ENCODE peak calls at places on chromosomes 1 and 21, in eight cellular contexts. One of them, this sample, is unnamed.

GRCh38 chr1:3501856-3502665 is 47.6 kb downstream of the ARHGEF16 start:
- DNase-seq in lung: peak; percentile 56
- DNase-seq in Peyer's patch: peak; percentile 67
- DNase-seq in neural crest cell: peak; percentile 67
- DNase-seq in MCF 10A: peak; percentile 34
- DNase-seq in astrocyte: peak; percentile 28
- DNase-seq in BJ: no peak
- DNase-seq in MM.1S: no peak
- DNase-seq in this sample: peak; percentile 39

GRCh38 chr21:39781331-39781730 is 36.3 kb downstream of the IGSF5 start:
- DNase-seq in lung: no peak
- DNase-seq in Peyer's patch: no peak
- DNase-seq in neural crest cell: no peak
- DNase-seq in MCF 10A: peak; percentile 1
- DNase-seq in astrocyte: no peak
- DNase-seq in BJ: no peak
- DNase-seq in MM.1S: no peak
- DNase-seq in this sample: no peak

GRCh38 chr1:66244429-66244828 is 289.5 kb upstream of the SGIP1 start:
- DNase-seq in lung: no peak
- DNase-seq in Peyer's patch: no peak
- DNase-seq in neural crest cell: peak; percentile 8
- DNase-seq in MCF 10A: peak; percentile 47
- DNase-seq in astrocyte: no peak
- DNase-seq in BJ: no peak
- DNase-seq in MM.1S: no peak
- DNase-seq in this sample: no peak

GRCh38 chr21:34826818-34827217 is 158.0 kb downstream of the CLIC6 start:
- DNase-seq in lung: no peak
- DNase-seq in Peyer's patch: no peak
- DNase-seq in neural crest cell: no peak
- DNase-seq in MCF 10A: no peak
- DNase-seq in astrocyte: no peak
- DNase-seq in BJ: no peak
- DNase-seq in MM.1S: no peak
- DNase-seq in this sample: no peak

GRCh38 chr1:38482080-38482826 is 377.3 kb downstream of the RRAGC start:
- DNase-seq in lung: no peak
- DNase-seq in Peyer's patch: no peak
- DNase-seq in neural crest cell: no peak
- DNase-seq in MCF 10A: no peak
- DNase-seq in astrocyte: no peak
- DNase-seq in BJ: no peak
- DNase-seq in MM.1S: no peak
- DNase-seq in this sample: no peak

GRCh38 chr1:147717051-147717705 is 43.2 kb downstream of the GJA5 start:
- DNase-seq in lung: no peak
- DNase-seq in Peyer's patch: no peak
- DNase-seq in neural crest cell: no peak
- DNase-seq in MCF 10A: peak; percentile 88
- DNase-seq in astrocyte: no peak
- DNase-seq in BJ: no peak
- DNase-seq in MM.1S: no peak
- DNase-seq in this sample: no peak

GRCh38 chr1:59504281-59504680 is 207.4 kb downstream of the FGGY start:
- DNase-seq in lung: no peak
- DNase-seq in Peyer's patch: no peak
- DNase-seq in neural crest cell: no peak
- DNase-seq in MCF 10A: no peak
- DNase-seq in astrocyte: no peak
- DNase-seq in BJ: no peak
- DNase-seq in MM.1S: no peak
- DNase-seq in this sample: no peak

GRCh38 chr1:47712596-47713299 is 274.9 kb downstream of the FOXD2 start:
- DNase-seq in lung: no peak
- DNase-seq in Peyer's patch: no peak
- DNase-seq in neural crest cell: no peak
- DNase-seq in MCF 10A: no peak
- DNase-seq in astrocyte: no peak
- DNase-seq in BJ: no peak
- DNase-seq in MM.1S: no peak
- DNase-seq in this sample: no peak

GRCh38 chr1:182724215-182724614 is 39.8 kb upstream of the RGS8 start:
- DNase-seq in lung: no peak
- DNase-seq in Peyer's patch: no peak
- DNase-seq in neural crest cell: no peak
- DNase-seq in MCF 10A: no peak
- DNase-seq in astrocyte: no peak
- DNase-seq in BJ: no peak
- DNase-seq in MM.1S: no peak
- DNase-seq in this sample: no peak
- TF ChIP-seq CTCF in lung: no peak
- TF ChIP-seq CTCF in Peyer's patch: no peak
- TF ChIP-seq CTCF in neural crest cell: no peak
- TF ChIP-seq CTCF in MCF 10A: no peak
- TF ChIP-seq CTCF in astrocyte: no peak
- TF ChIP-seq CTCF in BJ: no peak
- TF ChIP-seq CTCF in MM.1S: no peak
- TF ChIP-seq CTCF in this sample: no peak

GRCh38 chr1:6316240-6317100 is 55.6 kb upstream of the GPR153 start:
- DNase-seq in lung: no peak
- DNase-seq in Peyer's patch: no peak
- DNase-seq in neural crest cell: no peak
- DNase-seq in MCF 10A: no peak
- DNase-seq in astrocyte: no peak
- DNase-seq in BJ: no peak
- DNase-seq in MM.1S: no peak
- DNase-seq in this sample: no peak
- TF ChIP-seq CTCF in lung: no peak
- TF ChIP-seq CTCF in Peyer's patch: no peak
- TF ChIP-seq CTCF in neural crest cell: no peak
- TF ChIP-seq CTCF in MCF 10A: no peak
- TF ChIP-seq CTCF in astrocyte: no peak
- TF ChIP-seq CTCF in BJ: no peak
- TF ChIP-seq CTCF in MM.1S: no peak
- TF ChIP-seq CTCF in this sample: no peak

GRCh38 chr1:30099587-30099986 is 623.8 kb downstream of the MATN1 start:
- DNase-seq in lung: no peak
- DNase-seq in Peyer's patch: no peak
- DNase-seq in neural crest cell: no peak
- DNase-seq in MCF 10A: no peak
- DNase-seq in astrocyte: no peak
- DNase-seq in BJ: no peak
- DNase-seq in MM.1S: no peak
- DNase-seq in this sample: no peak
- TF ChIP-seq CTCF in lung: no peak
- TF ChIP-seq CTCF in Peyer's patch: no peak
- TF ChIP-seq CTCF in neural crest cell: no peak
- TF ChIP-seq CTCF in MCF 10A: no peak
- TF ChIP-seq CTCF in astrocyte: no peak
- TF ChIP-seq CTCF in BJ: no peak
- TF ChIP-seq CTCF in MM.1S: no peak
- TF ChIP-seq CTCF in this sample: no peak

DNA sequence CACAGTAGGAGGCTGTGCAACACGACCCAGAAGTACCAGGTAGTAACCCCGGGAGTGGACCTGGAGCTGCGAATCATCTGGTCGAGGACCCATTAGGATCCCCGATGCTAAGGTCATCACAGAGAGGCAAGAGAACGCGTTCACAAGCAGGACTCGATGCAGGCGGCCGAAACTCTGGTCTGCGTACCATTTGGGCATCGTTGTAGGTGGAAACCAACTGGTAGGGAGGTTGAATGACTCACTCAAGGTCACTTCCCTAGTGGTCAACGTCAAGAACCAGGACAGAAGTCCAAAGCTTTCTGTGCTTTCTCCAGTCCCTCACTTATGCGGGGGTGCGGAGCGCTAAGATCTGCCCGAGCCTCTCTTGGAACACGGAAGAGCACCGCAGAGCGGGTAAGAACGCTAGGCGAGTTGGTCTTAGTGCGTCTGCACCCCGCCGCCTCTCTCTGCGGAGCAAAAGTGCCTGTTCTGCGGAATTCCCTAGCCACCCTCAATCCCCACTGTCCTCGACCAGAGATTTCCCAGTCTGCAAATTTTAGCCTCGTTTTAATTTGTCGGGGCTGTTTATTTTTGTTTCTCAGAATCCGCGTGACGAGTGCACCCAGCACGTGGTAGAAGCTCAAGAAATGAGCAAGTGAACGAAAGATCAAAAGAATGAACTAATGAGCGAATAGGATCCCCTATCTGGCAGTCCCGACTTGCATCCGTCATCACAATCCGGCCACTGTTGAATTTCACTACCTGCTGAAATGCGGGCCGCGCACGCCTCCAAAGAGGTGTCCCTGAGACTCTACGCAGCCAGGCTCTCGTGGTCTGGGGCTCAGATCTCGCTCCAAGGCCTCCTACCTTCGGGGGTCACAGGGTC is 12.2 kb downstream of the HLX start:
- DNase-seq in lung: no peak
- DNase-seq in Peyer's patch: no peak
- DNase-seq in neural crest cell: no peak
- DNase-seq in MCF 10A: no peak
- DNase-seq in astrocyte: no peak
- DNase-seq in BJ: no peak
- DNase-seq in MM.1S: no peak
- DNase-seq in this sample: no peak
- TF ChIP-seq CTCF in lung: no peak
- TF ChIP-seq CTCF in Peyer's patch: no peak
- TF ChIP-seq CTCF in neural crest cell: no peak
- TF ChIP-seq CTCF in MCF 10A: no peak
- TF ChIP-seq CTCF in astrocyte: no peak
- TF ChIP-seq CTCF in BJ: no peak
- TF ChIP-seq CTCF in MM.1S: no peak
- TF ChIP-seq CTCF in this sample: no peak

GRCh38 chr1:169133801-169134558 is 27.5 kb downstream of the ATP1B1 start:
- DNase-seq in lung: no peak
- DNase-seq in Peyer's patch: no peak
- DNase-seq in neural crest cell: no peak
- DNase-seq in MCF 10A: peak; percentile 32
- DNase-seq in astrocyte: no peak
- DNase-seq in BJ: no peak
- DNase-seq in MM.1S: no peak
- DNase-seq in this sample: no peak
- TF ChIP-seq CTCF in lung: no peak
- TF ChIP-seq CTCF in Peyer's patch: peak; percentile 43
- TF ChIP-seq CTCF in neural crest cell: no peak
- TF ChIP-seq CTCF in MCF 10A: peak; percentile 35
- TF ChIP-seq CTCF in astrocyte: no peak
- TF ChIP-seq CTCF in BJ: peak; percentile 36
- TF ChIP-seq CTCF in MM.1S: peak; percentile 48
- TF ChIP-seq CTCF in this sample: no peak

This sample was measured in ovary.